ENCODE peak calls at places on chromosomes 3 and 15, in five cellular contexts. B is fibroblast of villous mesenchyme, V is foreskin fibroblast, X is AG04449, Y is heart right ventricle. E is an unnamed sample.

GRCh38 chr3:170499562-170500156 is 81.0 kb downstream of the CLDN11 start:
- DNase-seq in X (no peak), Y (peak), V (peak), B (peak), E (peak)

GRCh38 chr3:12237912-12238650 is 50.8 kb upstream of the PPARG start:
- DNase-seq in V (no peak), B (no peak), X (no peak), Y (no peak), E (no peak)

GRCh38 chr3:185439745-185440466 is 58.9 kb downstream of the TMEM41A start:
- DNase-seq in X (no peak), B (no peak), Y (no peak), V (no peak), E (no peak)

GRCh38 chr3:89340431-89340830 is 233.0 kb downstream of the EPHA3 start:
- DNase-seq in X (no peak), B (peak), Y (no peak), V (no peak), E (no peak)

GRCh38 chr3:29693863-29694262 is 413.0 kb downstream of the RBMS3 start:
- DNase-seq in Y (no peak), B (peak), V (peak), X (peak), E (peak)

GRCh38 chr3:176341963-176342362 is 855.3 kb downstream of the TBL1XR1 start:
- DNase-seq in Y (no peak), B (no peak), V (no peak), X (no peak), E (no peak)

GRCh38 chr3:190016966-190017365 is 103.7 kb downstream of the P3H2 start:
- DNase-seq in Y (no peak), V (no peak), X (no peak), B (no peak), E (no peak)

GRCh38 chr15:39153718-39154117 is 427.2 kb upstream of the THBS1 start:
- DNase-seq in Y (no peak), V (no peak), X (no peak), B (no peak), E (no peak)

GRCh38 chr3:52498134-52499054 is 3.3 kb downstream of the STAB1 start:
- DNase-seq in V (peak), Y (peak), X (no peak), B (peak), E (peak)

GRCh38 chr15:70653426-70653825 is 109.9 kb downstream of the UACA start:
- DNase-seq in Y (no peak), X (no peak), B (no peak), V (no peak), E (no peak)

GRCh38 chr3:126939347-126939735 is 43.6 kb upstream of the PLXNA1 start:
- DNase-seq in X (no peak), V (no peak), B (no peak), Y (no peak), E (no peak)

GRCh38 chr15:66573719-66574641 is 8.2 kb upstream of the LCTL start:
- DNase-seq in V (peak), B (no peak), Y (no peak), X (peak), E (peak)

GRCh38 chr3:100971776-100972175 is 21.4 kb downstream of the ABI3BP start:
- DNase-seq in B (no peak), V (no peak), X (no peak), Y (no peak), E (no peak)

GRCh38 chr15:50164458-50164857 is 17.5 kb upstream of the SLC27A2 start:
- DNase-seq in V (peak), Y (no peak), B (peak), X (no peak), E (no peak)

GRCh38 chr15:76056931-76057330 is 2.9 kb upstream of the TMEM266 start:
- DNase-seq in X (no peak), B (no peak), Y (no peak), V (no peak), E (no peak)

GRCh38 chr3:71066849-71067261 is 516.7 kb downstream of the FOXP1 start:
- DNase-seq in B (peak), V (no peak), X (no peak), Y (no peak), E (no peak)

GRCh38 chr3:10244004-10244403 is 4.3 kb upstream of the TATDN2 start:
- DNase-seq in Y (no peak), X (no peak), B (no peak), V (no peak), E (no peak)

GRCh38 chr3:173825731-173826130 is 428.2 kb downstream of the NLGN1 start:
- DNase-seq in B (no peak), Y (no peak), V (no peak), X (no peak), E (no peak)

GRCh38 chr15:100788080-100788730 is 91.4 kb upstream of the ALDH1A3 start:
- DNase-seq in B (no peak), V (no peak), X (no peak), Y (peak), E (no peak)

GRCh38 chr3:123122525-123123315 is 55.9 kb downstream of the PDIA5 start:
- DNase-seq in X (no peak), B (peak), Y (no peak), V (peak), E (no peak)

GRCh38 chr3:32569540-32570425 is 875 bp downstream of the DYNC1LI1 start:
- DNase-seq in V (peak), X (no peak), B (peak), Y (peak), E (no peak)

GRCh38 chr15:66730168-66731014 is 28.4 kb downstream of the SMAD6 start:
- DNase-seq in X (no peak), V (peak), B (peak), Y (no peak), E (no peak)

GRCh38 chr3:111831840-111832239 is 27.2 kb upstream of the PHLDB2 start:
- DNase-seq in Y (no peak), V (no peak), X (no peak), B (peak), E (no peak)

GRCh38 chr3:174488527-174488926 is 370.6 kb upstream of the NAALADL2 start:
- DNase-seq in V (no peak), Y (no peak), B (no peak), X (no peak), E (peak)

GRCh38 chr15:78739996-78740903 is 71.0 kb downstream of the ADAMTS7 start:
- DNase-seq in V (no peak), B (peak), Y (no peak), X (no peak), E (no peak)

GRCh38 chr3:157131861-157132260 is 28.1 kb downstream of the CCNL1 start:
- DNase-seq in X (no peak), B (no peak), V (no peak), Y (no peak), E (no peak)

GRCh38 chr15:31279221-31280036 is 47.2 kb upstream of the KLF13 start:
- DNase-seq in Y (peak), B (no peak), V (no peak), X (no peak), E (no peak)

GRCh38 chr3:98726084-98726483 is 37.1 kb upstream of the ST3GAL6 start:
- DNase-seq in Y (no peak), X (peak), B (no peak), V (no peak), E (no peak)

GRCh38 chr15:58830556-58830955 is 59.5 kb downstream of the MINDY2 start:
- DNase-seq in V (no peak), B (peak), Y (no peak), X (no peak), E (peak)

GRCh38 chr15:72764656-72765055 is 18.9 kb downstream of the ADPGK start:
- DNase-seq in X (no peak), Y (no peak), V (no peak), B (no peak), E (no peak)

GRCh38 chr3:3201584-3201983 is 22.1 kb upstream of the CRBN start:
- DNase-seq in X (no peak), V (no peak), B (no peak), Y (no peak), E (no peak)

GRCh38 chr3:3200632-3201212 is 21.2 kb upstream of the CRBN start:
- DNase-seq in B (peak), X (no peak), V (peak), Y (peak), E (peak)

GRCh38 chr3:3191675-3192480 is 12.4 kb upstream of the CRBN start:
- DNase-seq in B (peak), Y (no peak), X (no peak), V (no peak), E (no peak)

GRCh38 chr3:3192481-3192764 is 12.9 kb upstream of the CRBN start:
- DNase-seq in V (no peak), X (no peak), B (no peak), Y (no peak), E (no peak)

DNA sequence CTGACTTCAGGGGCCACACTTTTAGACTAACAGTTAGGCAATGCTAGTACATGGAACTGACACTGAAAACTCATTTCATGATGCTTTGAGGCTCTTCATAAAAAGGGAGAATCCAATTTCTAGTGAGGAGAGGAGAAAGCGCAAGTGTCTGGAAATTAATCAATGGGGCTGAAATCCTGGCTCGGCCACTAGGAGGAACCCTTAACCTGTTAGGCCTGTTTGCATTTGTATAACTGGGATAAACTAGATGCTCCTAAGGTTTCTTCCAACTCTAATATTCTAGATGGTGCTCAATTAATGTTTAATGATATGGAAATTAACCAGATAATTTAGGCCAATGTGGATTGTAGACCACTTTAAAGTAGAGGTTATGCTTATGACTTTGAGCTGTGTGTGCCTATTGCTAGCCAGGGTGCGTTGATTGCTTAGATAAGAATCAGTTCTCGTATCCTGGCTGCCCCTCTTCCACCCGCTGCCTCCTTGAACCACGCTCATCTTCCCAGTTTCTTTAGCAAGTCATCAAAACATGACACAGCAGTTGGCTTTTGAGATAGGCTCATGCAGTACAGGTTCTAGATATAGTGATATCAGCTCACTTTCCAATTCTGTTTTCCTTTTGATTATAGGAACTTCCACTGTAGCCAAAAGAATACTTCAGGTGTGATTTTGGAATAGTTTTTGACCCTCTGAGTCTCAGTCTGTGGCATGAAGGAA is 16.8 kb upstream of the CRBN start:
- DNase-seq in X (no peak), Y (no peak), V (no peak), B (peak), E (no peak)
- TF ChIP-seq CTCF in X (peak), Y (peak), V (peak), B (peak), E (peak)

GRCh38 chr3:50238549-50239026 is 2.6 kb downstream of the GNAI2 start:
- DNase-seq in X (no peak), V (peak), B (peak), Y (peak), E (no peak)
- TF ChIP-seq CTCF in X (no peak), V (no peak), B (peak), Y (no peak), E (peak)

GRCh38 chr3:14430706-14431470 is 28.5 kb downstream of the SLC6A6 start:
- DNase-seq in Y (no peak), X (no peak), B (no peak), V (no peak), E (no peak)
- TF ChIP-seq CTCF in Y (no peak), X (no peak), B (no peak), V (no peak), E (no peak)

DNA sequence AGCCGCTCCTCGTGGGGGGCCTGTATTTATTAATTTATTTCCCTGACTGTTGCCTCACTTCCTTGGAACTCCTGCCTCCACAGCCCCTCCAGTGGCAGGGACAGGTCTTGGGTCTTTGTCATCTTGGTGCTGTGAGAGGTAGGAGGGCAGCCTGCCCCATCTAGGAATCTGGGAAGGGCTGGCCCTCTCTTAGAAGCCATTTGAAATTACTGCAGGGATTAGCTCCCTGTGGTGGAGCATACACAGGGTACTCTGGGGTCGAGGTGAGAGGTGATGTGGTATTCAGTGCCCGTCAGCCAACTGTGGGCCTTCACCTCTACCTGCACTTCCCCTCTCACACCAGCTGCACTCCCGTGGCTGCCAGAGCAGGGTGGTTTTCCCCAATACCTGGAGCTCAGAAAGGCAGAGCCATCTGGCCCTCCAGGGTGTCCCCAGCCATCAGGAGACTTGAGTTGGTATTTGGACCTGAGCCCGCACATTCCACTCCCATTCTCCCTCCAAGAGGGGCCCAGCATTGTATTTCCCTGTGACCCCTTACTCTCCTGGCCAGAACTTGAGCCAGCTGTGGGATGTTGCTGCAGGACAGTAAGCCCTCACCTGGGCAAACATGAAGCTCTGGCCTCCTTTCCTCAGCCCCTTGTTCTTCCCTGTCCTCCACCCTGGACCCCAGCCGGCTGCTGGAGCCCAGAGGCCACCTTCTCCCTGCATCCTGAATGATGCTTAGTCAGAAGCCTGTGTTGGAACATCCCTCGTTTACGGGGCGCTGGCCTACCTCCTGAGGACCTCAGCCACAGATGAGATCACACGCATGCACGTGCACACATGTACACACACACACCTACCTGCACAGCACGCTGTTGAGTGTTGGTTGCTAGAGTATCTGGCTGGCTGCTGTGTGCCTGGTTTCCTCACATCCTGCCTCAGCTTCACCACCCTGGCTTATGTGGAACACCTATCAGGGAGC is 2.0 kb upstream of the JMJD7 start:
- DNase-seq in V (no peak), X (no peak), Y (no peak), B (no peak), E (no peak)
- TF ChIP-seq CTCF in V (no peak), X (no peak), Y (no peak), B (no peak), E (no peak)

DNA sequence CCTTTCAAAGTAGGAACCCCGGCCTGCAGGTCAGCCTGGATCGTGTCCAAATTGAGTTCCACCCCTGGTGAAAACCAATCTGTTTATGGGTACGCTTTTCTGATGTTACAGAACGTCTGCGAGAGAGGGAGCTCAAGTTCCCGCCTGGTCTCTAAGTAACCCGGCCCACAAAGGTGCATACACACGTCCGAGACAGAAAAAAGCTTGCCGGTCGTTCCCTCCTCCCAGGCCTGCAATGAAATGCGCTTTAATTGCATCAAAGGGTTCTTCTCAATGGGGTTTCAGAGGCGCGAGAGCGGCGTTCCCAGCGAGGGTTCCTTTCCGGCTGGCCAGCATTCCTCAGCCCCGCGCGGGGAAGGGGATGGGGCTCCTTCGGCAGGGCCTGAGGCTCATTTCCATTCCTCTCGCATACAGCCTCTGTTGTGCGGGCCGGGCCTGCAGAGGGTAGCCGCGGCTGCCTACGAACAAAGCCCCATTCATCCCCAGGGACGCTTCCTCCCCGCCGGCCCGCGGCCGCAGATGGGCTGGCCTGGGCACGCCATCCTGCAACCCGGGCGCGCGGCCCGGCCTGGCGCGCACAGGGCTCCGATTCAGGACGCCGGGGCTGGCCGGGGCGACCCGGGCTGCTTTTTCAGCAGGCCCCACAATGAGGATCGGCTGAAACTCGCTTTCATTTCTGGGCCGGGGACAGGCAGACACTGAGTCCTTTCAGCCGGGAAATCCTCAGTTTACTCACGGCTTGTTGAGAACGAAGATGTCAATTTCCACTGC is 138.3 kb downstream of the TMCO5A start:
- DNase-seq in X (no peak), B (peak), V (peak), Y (peak), E (peak)
- TF ChIP-seq CTCF in X (peak), B (no peak), V (no peak), Y (peak), E (peak)

DNA sequence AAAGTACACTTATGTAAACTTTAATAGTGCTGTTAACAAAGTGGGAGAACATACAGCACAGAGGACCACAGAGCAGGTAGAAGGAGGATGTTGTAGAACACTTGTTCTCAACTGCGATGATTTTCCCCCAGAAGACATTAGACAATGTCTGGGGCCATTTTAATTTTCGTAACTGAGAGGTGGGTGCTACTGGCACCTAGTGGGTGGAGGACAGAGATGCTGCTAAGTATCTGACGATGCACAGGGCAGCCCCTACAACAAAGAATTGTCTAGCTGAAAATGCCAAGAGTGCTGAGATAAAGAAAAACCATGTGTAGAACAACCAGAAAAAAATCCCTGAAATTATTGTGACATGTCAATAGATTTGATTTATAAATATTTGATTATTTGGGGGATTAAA is 5.0 kb upstream of the KBTBD8 start:
- DNase-seq in V (no peak), B (no peak), X (no peak), Y (no peak), E (no peak)
- TF ChIP-seq CTCF in V (no peak), B (no peak), X (no peak), Y (no peak), E (no peak)

DNA sequence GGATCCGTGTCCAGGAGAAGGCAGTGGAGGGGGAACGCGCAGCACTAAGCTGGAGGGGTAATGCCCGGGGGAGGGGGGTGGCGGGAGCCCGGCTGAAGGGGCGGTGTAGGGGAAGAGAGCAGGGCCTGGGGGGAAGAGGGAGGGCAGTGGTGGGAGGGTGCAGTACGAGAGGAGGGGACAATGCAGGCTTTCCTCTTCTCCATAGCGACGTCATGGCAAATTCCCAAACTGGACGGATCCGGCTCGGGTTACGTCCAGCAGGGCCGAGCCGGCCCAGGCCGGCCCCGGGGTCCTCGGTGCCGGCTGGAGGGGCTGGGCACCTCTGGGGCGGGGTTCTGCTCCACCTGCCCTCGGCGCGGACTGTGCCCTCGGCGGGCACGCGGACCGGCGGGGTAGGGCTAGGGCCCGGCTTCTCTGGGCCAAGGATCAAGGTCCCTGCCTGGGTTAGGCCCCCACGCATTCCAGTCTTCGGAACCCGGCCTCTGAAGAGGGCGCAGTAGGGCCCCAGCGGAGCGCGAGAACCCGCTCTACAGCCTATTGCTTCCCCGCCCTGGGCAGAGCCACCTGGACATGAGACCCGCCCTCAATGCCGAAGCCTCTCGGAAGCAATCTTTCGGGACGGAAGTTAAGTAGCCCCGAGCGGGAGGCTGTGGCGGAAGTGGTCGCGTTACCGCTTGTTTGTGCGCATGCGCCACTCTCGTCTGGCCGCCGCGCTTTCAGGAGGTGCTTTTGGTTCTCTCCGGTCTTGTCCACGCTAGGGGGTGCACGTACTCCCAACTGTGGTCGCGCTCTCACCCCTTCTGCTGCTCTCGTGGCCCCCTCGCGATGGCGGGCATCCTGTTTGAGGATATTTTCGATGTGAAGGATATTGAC is 1.4 kb downstream of the POLR2H start:
- DNase-seq in Y (peak), V (peak), B (peak), X (peak), E (peak)
- TF ChIP-seq CTCF in Y (peak), V (peak), B (peak), X (peak), E (peak)

E was measured in AG09319.